ENCODE peak calls at places on chromosomes 2 and 18, in nine cellular contexts. G is tibial nerve, N is breast epithelium, V is spleen, M is body of pancreas, I is sigmoid colon, D is HCT116, W is uterus, A is Peyer's patch. Z is an unnamed sample. For H3K36me3, the result is how much of the 10 kb centered on the place peaks cover.

GRCh38 chr2:219632758-219633101 is 5.3 kb downstream of the SLC4A3 start:
- DNase-seq in G (no peak), N (no peak), V (peak), M (no peak), I (no peak), D (no peak), W (no peak), A (no peak), Z (no peak)

GRCh38 chr2:241258505-241259160 is 56.8 kb downstream of the HDLBP start:
- DNase-seq in G (no peak), N (no peak), V (no peak), M (no peak), I (no peak), D (no peak), W (no peak), A (no peak), Z (no peak)

GRCh38 chr2:205660521-205661124 is 21.7 kb upstream of the NRP2 start:
- DNase-seq in G (no peak), N (no peak), V (no peak), M (peak), I (peak), D (no peak), W (peak), A (no peak), Z (peak)

GRCh38 chr2:181619511-181619910 is 37.4 kb downstream of the CERKL start:
- DNase-seq in G (no peak), N (no peak), V (no peak), M (no peak), I (no peak), D (no peak), W (no peak), A (no peak), Z (no peak)

GRCh38 chr2:45000921-45001628 is 8.2 kb downstream of the SIX2 start:
- DNase-seq in G (no peak), N (no peak), V (no peak), M (peak), I (no peak), D (no peak), W (no peak), A (no peak), Z (no peak)

GRCh38 chr18:58615150-58616132 is 13.4 kb downstream of the ALPK2 start:
- DNase-seq in G (no peak), N (no peak), V (no peak), M (peak), I (no peak), D (no peak), W (no peak), A (no peak), Z (no peak)

GRCh38 chr2:82001614-82002013 is 1697.1 kb upstream of the LRRTM1 start:
- DNase-seq in G (no peak), N (no peak), V (no peak), M (no peak), I (no peak), D (no peak), W (no peak), A (no peak), Z (no peak)

GRCh38 chr18:12849548-12849947 is 34.5 kb downstream of the PTPN2 start:
- DNase-seq in G (no peak), N (no peak), V (no peak), M (no peak), I (no peak), D (no peak), W (no peak), A (no peak), Z (peak)

GRCh38 chr2:177598321-177598922 is 205.8 kb downstream of the AGPS start:
- DNase-seq in G (no peak), N (no peak), V (no peak), M (peak), I (peak), D (no peak), W (peak), A (no peak), Z (no peak)

GRCh38 chr2:200443376-200443775 is 66.5 kb downstream of the KCTD18 start:
- DNase-seq in G (no peak), N (no peak), V (no peak), M (no peak), I (no peak), D (no peak), W (no peak), A (no peak), Z (no peak)

GRCh38 chr18:44229693-44230108 is 451.0 kb upstream of the SETBP1 start:
- DNase-seq in G (peak), N (peak), V (no peak), M (peak), I (peak), D (no peak), W (peak), A (peak), Z (peak)

GRCh38 chr2:206915136-206915535 is 24.2 kb upstream of the CPO start:
- DNase-seq in G (no peak), N (no peak), V (no peak), M (no peak), I (no peak), D (peak), W (no peak), A (no peak), Z (no peak)

GRCh38 chr18:74468547-74469014 is 11.5 kb upstream of the DIPK1C start:
- DNase-seq in G (no peak), N (no peak), V (no peak), M (no peak), I (no peak), D (no peak), W (no peak), A (no peak), Z (peak)

GRCh38 chr18:76476665-76477561 is 18.1 kb downstream of the ZNF516 start:
- DNase-seq in G (no peak), N (no peak), V (no peak), M (no peak), I (no peak), D (no peak), W (no peak), A (no peak), Z (no peak)

GRCh38 chr2:714005-714741 is 37.0 kb upstream of the TMEM18 start:
- DNase-seq in G (no peak), N (no peak), V (no peak), M (peak), I (no peak), D (peak), W (no peak), A (no peak), Z (peak)

GRCh38 chr2:175126661-175127060 is 41.3 kb downstream of the ATF2 start:
- DNase-seq in G (no peak), N (no peak), V (no peak), M (no peak), I (no peak), D (no peak), W (no peak), A (no peak), Z (no peak)

GRCh38 chr2:96090527-96090926 is 25.8 kb downstream of the ADRA2B start:
- DNase-seq in G (no peak), N (no peak), V (no peak), M (no peak), I (no peak), D (no peak), W (no peak), A (peak), Z (no peak)

GRCh38 chr2:64337314-64337713 is 116.6 kb upstream of the LGALSL start:
- DNase-seq in G (no peak), N (no peak), V (no peak), M (no peak), I (no peak), D (no peak), W (no peak), A (no peak), Z (no peak)

GRCh38 chr2:163713534-163714311 is 22.1 kb downstream of the FIGN start:
- DNase-seq in G (no peak), N (no peak), V (no peak), M (peak), I (no peak), D (no peak), W (no peak), A (no peak), Z (no peak)

GRCh38 chr18:36672437-36673344 is 156.1 kb downstream of the TPGS2 start:
- DNase-seq in G (no peak), N (no peak), V (no peak), M (no peak), I (no peak), D (no peak), W (no peak), A (no peak), Z (peak)

GRCh38 chr18:63422087-63422861 is at the start of gene VPS4B:
- DNase-seq in G (peak), N (peak), V (peak), M (peak), I (peak), D (peak), W (peak), A (peak), Z (peak)
- TF ChIP-seq POLR2A in G (peak), N (peak), V (peak), M (peak), I (peak), D (peak), W (peak), A (peak), Z (peak)

DNA sequence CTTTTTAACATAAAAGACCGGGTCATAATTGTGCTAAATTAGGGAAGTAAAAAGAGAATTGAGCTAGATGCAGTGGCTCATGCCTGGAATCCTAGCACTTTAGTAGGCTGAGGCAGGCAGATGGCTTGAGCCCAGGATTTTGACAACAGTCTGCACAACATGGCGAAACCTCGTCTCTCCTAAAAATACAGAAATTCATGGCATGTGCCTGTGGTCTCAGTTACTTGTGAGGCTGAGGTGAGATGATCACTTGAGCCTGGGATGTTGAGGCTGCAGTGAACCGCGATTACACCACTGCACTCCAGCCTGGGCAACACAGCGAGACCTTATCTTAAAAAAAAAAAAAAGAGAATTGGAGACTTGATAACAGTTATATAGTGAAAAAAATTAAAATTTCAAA is 104.1 kb upstream of the TTC27 start:
- DNase-seq in G (no peak), N (no peak), V (no peak), M (no peak), I (no peak), D (no peak), W (no peak), A (no peak), Z (no peak)
- H3K36me3 ChIP-seq in G (half or more), N (under half), V (half or more), M (under half), I (under half), D (under half), W (under half), A (under half), Z (under half)

DNA sequence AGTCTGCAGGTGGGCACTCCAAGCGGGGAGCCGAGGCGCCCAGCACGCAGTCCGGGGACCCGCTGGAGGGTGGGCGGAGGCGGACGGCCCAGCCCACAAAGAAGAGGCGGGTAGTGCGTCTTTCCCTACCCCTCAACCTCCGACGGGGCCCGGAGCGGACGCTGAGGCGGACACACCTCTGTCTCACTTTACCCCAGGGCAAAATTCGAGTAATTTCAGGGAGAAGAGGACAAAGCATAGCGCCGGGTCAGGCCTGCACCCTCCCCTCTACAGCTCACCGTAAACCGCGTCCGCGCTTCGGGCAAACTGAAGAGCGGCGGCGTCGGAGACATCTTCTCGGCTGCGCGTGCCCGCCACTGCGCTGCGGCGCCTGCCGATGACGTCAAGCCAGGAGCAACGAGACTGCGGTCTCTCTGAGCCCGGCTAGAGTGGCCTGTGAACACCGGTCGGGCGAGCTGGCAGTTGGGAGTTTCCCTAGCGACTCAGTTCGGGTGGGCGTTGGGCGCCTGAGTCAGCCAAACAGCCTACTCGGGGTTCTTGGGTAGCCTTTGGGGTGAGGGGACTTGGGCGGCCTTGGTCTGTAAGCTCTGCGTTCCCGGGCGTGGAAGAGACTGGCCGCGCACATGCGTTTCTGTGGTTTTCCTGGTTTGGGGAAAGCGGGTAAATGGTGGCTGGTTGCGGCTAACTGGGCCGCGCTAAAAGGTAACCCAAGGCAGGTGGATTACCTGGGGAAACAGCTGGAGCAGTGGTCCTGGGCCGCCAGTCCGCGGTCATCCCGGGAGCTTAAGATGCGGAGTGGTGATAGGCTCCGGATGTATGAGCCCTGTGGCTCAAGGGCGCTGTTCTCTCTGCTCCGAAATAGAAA is at the start of gene THOC1:
- DNase-seq in G (peak), N (peak), V (peak), M (peak), I (peak), D (peak), W (peak), A (peak), Z (peak)
- TF ChIP-seq CTCF in G (peak), N (no peak), V (no peak), M (no peak), I (no peak), D (no peak), W (no peak), A (no peak), Z (peak)

GRCh38 chr2:66897181-66897580 is 462.3 kb downstream of the MEIS1 start:
- DNase-seq in G (no peak), N (no peak), V (no peak), M (peak), I (peak), D (no peak), W (peak), A (no peak), Z (no peak)
- TF ChIP-seq POLR2A in G (no peak), N (no peak), V (no peak), M (no peak), I (no peak), D (no peak), W (no peak), A (no peak), Z (no peak)

DNA sequence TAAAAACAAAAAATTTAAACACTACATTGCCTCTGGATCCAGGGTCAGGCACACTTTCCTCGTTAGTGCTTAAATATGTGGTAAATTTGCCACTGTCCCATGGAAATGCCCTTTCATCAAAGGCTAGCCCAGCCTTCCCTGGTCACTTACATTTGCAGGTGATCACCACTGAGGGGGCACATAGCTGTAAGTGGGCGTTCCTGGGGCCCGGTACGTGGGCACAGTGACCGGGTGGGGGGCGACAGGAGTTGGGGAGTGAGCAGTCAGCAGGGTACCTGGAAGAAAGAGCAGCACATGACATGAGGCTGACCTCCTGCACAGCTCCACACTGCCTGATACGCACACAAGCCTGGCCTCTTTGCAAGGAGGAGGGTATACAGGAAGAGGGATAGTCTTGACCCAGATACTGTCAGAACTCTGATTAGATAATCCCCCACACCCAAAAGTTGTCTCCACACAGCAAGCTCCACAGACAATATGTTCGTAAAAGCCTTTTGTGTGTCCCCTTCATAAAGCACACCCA is 40.5 kb downstream of the FAM168B start:
- DNase-seq in G (no peak), N (no peak), V (no peak), M (no peak), I (no peak), D (no peak), W (no peak), A (no peak), Z (no peak)
- H3K36me3 ChIP-seq in G (half or more), N (under half), V (half or more), M (under half), I (half or more), D (under half), W (under half), A (under half), Z (under half)

GRCh38 chr2:10142640-10142965 is 20.1 kb downstream of the RRM2 start:
- DNase-seq in G (no peak), N (no peak), V (no peak), M (no peak), I (no peak), D (no peak), W (no peak), A (no peak), Z (no peak)
- TF ChIP-seq CTCF in G (no peak), N (no peak), V (no peak), M (no peak), I (no peak), D (no peak), W (no peak), A (no peak), Z (no peak)

GRCh38 chr18:23918395-23919032 is 96.0 kb upstream of the TTC39C start:
- DNase-seq in G (peak), N (peak), V (peak), M (peak), I (peak), D (peak), W (peak), A (peak), Z (peak)

GRCh38 chr18:23920054-23920453 is 94.5 kb upstream of the TTC39C start:
- DNase-seq in G (no peak), N (no peak), V (no peak), M (no peak), I (no peak), D (no peak), W (no peak), A (no peak), Z (no peak)

GRCh38 chr18:23924813-23925212 is 89.7 kb upstream of the TTC39C start:
- DNase-seq in G (no peak), N (no peak), V (no peak), M (no peak), I (no peak), D (no peak), W (no peak), A (no peak), Z (no peak)

GRCh38 chr18:23922939-23923338 is 91.6 kb upstream of the TTC39C start:
- DNase-seq in G (no peak), N (no peak), V (no peak), M (no peak), I (no peak), D (no peak), W (no peak), A (no peak), Z (no peak)

DNA sequence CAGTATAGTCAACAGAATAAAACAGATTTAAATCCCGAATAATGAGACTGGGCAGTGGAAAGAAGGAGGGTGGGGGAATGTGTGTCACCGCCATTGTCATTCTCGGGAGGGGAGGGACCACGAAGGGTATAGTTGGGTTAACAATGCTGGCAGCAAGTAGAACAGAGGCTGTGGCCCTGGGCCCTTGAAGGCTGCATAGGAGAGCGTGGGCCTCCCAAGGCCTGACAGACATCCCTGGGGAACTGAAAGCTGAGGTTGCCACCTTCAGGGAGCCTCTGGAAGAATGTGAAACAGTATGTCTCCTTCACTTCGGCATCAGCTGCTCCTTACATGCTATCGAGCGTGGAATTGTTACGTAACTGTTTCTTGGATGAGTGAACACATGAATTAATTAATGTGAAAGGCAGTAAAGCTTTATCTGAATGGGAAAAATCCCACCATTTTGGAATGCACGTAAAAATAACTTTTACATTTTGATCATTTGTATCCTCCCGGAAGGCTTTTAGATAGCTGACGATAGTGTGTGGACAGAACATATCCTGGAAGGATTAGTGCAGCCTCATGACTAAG is 92.8 kb upstream of the TTC39C start:
- DNase-seq in G (no peak), N (no peak), V (no peak), M (no peak), I (no peak), D (no peak), W (no peak), A (no peak), Z (no peak)
- TF ChIP-seq POLR2A in G (no peak), N (no peak), V (no peak), M (no peak), I (no peak), D (no peak), W (no peak), A (no peak), Z (no peak)

DNA sequence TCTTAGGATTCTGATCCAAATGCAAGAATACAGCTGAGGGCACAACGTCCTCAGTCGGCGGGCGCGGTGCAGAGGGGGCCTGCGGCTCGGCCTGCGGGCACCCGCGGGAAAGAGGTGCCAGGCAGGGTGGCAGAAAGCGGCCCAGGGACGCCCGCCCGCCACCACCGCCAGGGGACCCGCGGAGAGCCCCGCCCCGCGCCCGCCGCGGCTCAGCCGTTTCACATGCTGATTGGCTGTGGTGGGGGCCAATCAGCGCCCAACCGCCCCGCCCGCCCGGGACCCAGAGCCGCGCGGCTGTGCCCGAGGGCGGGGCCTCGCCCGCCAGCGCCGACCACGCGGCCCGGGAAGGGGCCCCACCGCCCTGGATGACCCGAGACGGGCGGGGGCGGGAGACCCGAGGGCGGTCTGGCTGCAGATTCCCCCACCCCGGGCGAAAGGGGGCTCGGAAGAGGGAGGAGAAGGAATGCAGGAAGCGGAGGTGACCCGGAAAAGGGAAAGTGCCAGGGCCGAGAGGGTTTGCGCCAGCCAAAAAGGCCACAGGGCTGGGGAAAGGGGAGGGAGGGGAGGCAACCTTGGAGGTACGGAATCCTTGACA is 8.0 kb downstream of the IRS1 start:
- DNase-seq in G (peak), N (peak), V (peak), M (peak), I (peak), D (no peak), W (peak), A (peak), Z (peak)
- H3K36me3 ChIP-seq in G (under half), N (under half), V (under half), M (under half), I (under half), D (under half), W (under half), A (under half), Z (under half)